ENCODE peak calls at places on chromosome 1, in nine cellular contexts. K, R, C, M, A, U, N, T and E are unnamed samples.
A peak's percentile ranks its signal among the peaks of the same experiment; 100 is the strongest.

GRCh38 chr1:245105815-245106410 is 48.9 kb upstream of the KIF26B start:
- DNase-seq in K (no peak), R (no peak), C (no peak), M (no peak), A (no peak), U (no peak), N (no peak), T (no peak), E (no peak)

GRCh38 chr1:9724706-9725476 is 73.4 kb downstream of the PIK3CD start:
- DNase-seq in K (peak; percentile 38), R (no peak), C (peak; percentile 75), M (peak; percentile 73), A (peak; percentile 64), U (peak; percentile 73), N (peak; percentile 71), T (no peak), E (no peak)

GRCh38 chr1:63255153-63255552 is 67.2 kb upstream of the FOXD3 start:
- DNase-seq in K (no peak), R (no peak), C (no peak), M (no peak), A (peak; percentile 18), U (no peak), N (no peak), T (no peak), E (no peak)

GRCh38 chr1:197027359-197027758 is 39.7 kb downstream of the F13B start:
- DNase-seq in K (no peak), R (no peak), C (no peak), M (no peak), A (peak; percentile 11), U (no peak), N (no peak), T (no peak), E (no peak)

GRCh38 chr1:21368514-21369289 is 71.2 kb upstream of the NBPF3 start:
- DNase-seq in K (peak; percentile 82), R (peak; percentile 83), C (peak; percentile 65), M (peak; percentile 92), A (peak; percentile 89), U (peak; percentile 87), N (peak; percentile 91), T (peak; percentile 87), E (no peak)

GRCh38 chr1:2199042-2199810 is 4.7 kb upstream of the FAAP20 start:
- DNase-seq in K (peak; percentile 80), R (peak; percentile 96), C (peak; percentile 81), M (peak; percentile 98), A (peak; percentile 91), U (no peak), N (peak; percentile 91), T (peak; percentile 97), E (no peak)

GRCh38 chr1:55572878-55573734 is 357.9 kb upstream of the USP24 start:
- DNase-seq in K (no peak), R (no peak), C (no peak), M (no peak), A (peak; percentile 80), U (no peak), N (no peak), T (no peak), E (no peak)

GRCh38 chr1:224988042-224988441 is 58.6 kb downstream of the DNAH14 start:
- DNase-seq in K (no peak), R (no peak), C (no peak), M (no peak), A (no peak), U (no peak), N (no peak), T (no peak), E (no peak)

GRCh38 chr1:216705686-216706085 is 17.5 kb downstream of the ESRRG start:
- DNase-seq in K (no peak), R (no peak), C (no peak), M (no peak), A (no peak), U (peak; percentile 47), N (no peak), T (no peak), E (no peak)

GRCh38 chr1:173164178-173164577 is 43.0 kb downstream of the TNFSF4 start:
- DNase-seq in K (no peak), R (no peak), C (no peak), M (no peak), A (no peak), U (no peak), N (no peak), T (no peak), E (no peak)

GRCh38 chr1:107787299-107787698 is 177.7 kb downstream of the VAV3 start:
- DNase-seq in K (no peak), R (no peak), C (no peak), M (no peak), A (no peak), U (no peak), N (no peak), T (no peak), E (no peak)
- TF ChIP-seq CTCF in K (no peak), R (no peak), C (no peak), M (no peak), A (no peak), U (no peak), N (no peak), T (no peak), E (no peak)

DNA sequence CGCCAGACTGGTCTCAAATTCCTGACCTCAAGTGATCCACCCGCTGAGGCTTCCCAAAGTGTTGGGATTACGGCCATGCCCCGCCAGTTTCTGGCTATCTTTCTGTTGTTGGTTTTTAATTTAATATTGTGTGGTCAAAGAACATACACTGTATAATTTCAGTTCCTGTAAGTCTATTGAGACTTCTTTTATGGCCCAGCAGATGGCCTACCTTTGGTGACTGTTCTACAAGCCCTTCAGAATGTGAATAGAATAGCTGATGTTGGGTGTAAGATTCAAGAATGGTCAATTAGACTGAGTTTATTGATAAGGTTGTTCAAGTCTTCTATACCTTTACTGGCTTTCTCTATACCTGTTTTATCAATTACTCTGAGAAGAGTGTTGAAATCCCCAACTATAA is 10.7 kb downstream of the HES2 start:
- DNase-seq in K (no peak), R (no peak), C (no peak), M (no peak), A (no peak), U (no peak), N (no peak), T (no peak), E (no peak)
- TF ChIP-seq CTCF in K (no peak), R (no peak), C (no peak), M (no peak), A (no peak), U (no peak), N (no peak), T (no peak), E (no peak)

GRCh38 chr1:110454328-110454727 is 3.4 kb downstream of the PROK1 start:
- DNase-seq in K (no peak), R (no peak), C (no peak), M (no peak), A (no peak), U (no peak), N (no peak), T (no peak), E (no peak)

GRCh38 chr1:110453829-110454228 is 2.9 kb downstream of the PROK1 start:
- DNase-seq in K (no peak), R (no peak), C (no peak), M (no peak), A (no peak), U (no peak), N (no peak), T (no peak), E (no peak)

GRCh38 chr1:110452330-110452729 is 1.4 kb downstream of the PROK1 start:
- DNase-seq in K (no peak), R (no peak), C (no peak), M (no peak), A (no peak), U (no peak), N (no peak), T (no peak), E (no peak)

GRCh38 chr1:110457206-110457605 is 6.3 kb downstream of the PROK1 start:
- DNase-seq in K (no peak), R (no peak), C (no peak), M (no peak), A (no peak), U (no peak), N (no peak), T (no peak), E (no peak)

DNA sequence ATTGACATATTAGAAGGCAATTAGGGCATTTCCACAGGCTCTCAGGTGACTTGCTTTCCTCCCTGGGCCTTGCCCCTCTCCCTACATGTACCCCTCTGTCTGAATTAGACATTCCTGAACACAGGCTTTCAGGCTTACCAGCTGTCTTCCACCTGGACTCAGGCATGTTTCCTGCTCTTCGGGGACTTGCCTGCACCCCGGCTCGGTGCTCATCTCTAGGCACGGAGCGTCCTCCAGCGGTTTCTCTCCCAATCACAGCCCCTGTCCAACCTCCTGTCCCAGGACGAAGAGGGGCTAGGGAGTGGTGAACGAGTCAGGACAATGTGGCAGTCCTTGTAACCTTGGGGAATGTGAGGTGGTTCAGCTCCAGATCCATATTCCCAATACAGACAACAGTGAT is 4.2 kb downstream of the PROK1 start:
- DNase-seq in K (no peak), R (no peak), C (no peak), M (no peak), A (no peak), U (no peak), N (no peak), T (no peak), E (no peak)
- TF ChIP-seq CTCF in K (no peak), R (no peak), C (no peak), M (no peak), A (no peak), U (no peak), N (no peak), T (no peak), E (no peak)

GRCh38 chr1:109253803-109254620 is 4.7 kb downstream of the CELSR2 start:
- DNase-seq in K (no peak), R (no peak), C (no peak), M (no peak), A (no peak), U (peak; percentile 53), N (no peak), T (no peak), E (no peak)

GRCh38 chr1:109256085-109256484 is 6.7 kb downstream of the CELSR2 start:
- DNase-seq in K (no peak), R (no peak), C (no peak), M (no peak), A (no peak), U (no peak), N (no peak), T (no peak), E (no peak)

GRCh38 chr1:109255673-109256072 is 6.3 kb downstream of the CELSR2 start:
- DNase-seq in K (no peak), R (no peak), C (no peak), M (no peak), A (no peak), U (peak; percentile 65), N (no peak), T (no peak), E (no peak)

GRCh38 chr1:109254621-109255096 is 5.3 kb downstream of the CELSR2 start:
- DNase-seq in K (no peak), R (no peak), C (no peak), M (no peak), A (no peak), U (peak; percentile 65), N (no peak), T (no peak), E (no peak)

DNA sequence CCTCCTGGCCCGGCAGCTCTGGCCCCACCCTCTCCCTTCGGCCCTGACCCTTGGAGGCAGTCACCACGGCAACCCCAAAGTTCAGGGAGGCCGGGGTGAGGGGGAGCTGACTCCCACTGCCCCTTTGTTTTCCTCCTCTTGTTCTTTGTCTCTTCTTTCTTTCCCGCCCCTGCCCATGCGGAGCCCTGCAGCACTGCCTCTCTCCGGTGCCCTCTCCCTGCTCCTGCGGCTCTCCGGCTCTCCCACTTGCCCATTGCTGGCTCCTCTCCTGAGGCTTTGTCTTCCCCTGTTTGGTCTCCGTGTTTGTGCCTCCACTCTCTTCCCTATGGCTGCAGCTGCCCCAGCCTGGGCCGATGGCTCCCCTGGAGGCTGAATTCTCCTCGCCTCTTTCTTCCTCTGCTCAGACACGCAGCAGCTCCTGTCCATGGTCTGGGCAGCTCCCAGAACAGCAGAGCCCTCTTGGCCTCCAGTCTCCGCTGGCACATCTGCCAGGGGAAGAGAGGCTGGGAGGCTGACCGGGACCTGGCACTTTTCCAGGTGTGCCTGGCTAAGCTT is 5.8 kb downstream of the CELSR2 start:
- DNase-seq in K (no peak), R (no peak), C (no peak), M (no peak), A (no peak), U (peak; percentile 66), N (no peak), T (no peak), E (no peak)
- TF ChIP-seq CTCF in K (no peak), R (no peak), C (no peak), M (no peak), A (peak; percentile 20), U (peak; percentile 11), N (no peak), T (no peak), E (peak; percentile 18)